ENCODE peak calls at places on chromosomes 13 and 19, in four cellular contexts. S is K562, G is GM12878, L is GM12891. U is an unnamed sample.

GRCh38 chr13:46754812-46755211 is 42.1 kb downstream of the ESD start:
- DNase-seq in S (no peak), G (no peak), L (no peak), U (no peak)

GRCh38 chr13:50235604-50236003 is 220.4 kb downstream of the KCNRG start:
- DNase-seq in S (no peak), G (no peak), L (no peak), U (no peak)

GRCh38 chr19:33300016-33300981 is 2.0 kb downstream of the CEBPA start:
- DNase-seq in S (no peak), G (no peak), L (no peak), U (peak; percentile 5)

GRCh38 chr19:40717880-40718773 is 1.2 kb downstream of the ITPKC start:
- DNase-seq in S (peak; percentile 38), G (no peak), L (no peak), U (no peak)

GRCh38 chr19:17125728-17126677 is 50.4 kb downstream of the MYO9B start:
- DNase-seq in S (no peak), G (peak; percentile 79), L (peak; percentile 68), U (peak; percentile 71)

GRCh38 chr13:34038326-34039068 is 220.5 kb downstream of the RFC3 start:
- DNase-seq in S (no peak), G (peak; percentile 16), L (no peak), U (no peak)

GRCh38 chr13:40789275-40790231 is at the start of gene SLC25A15:
- DNase-seq in S (peak; percentile 86), G (no peak), L (peak; percentile 72), U (peak; percentile 79)

GRCh38 chr13:32804673-32805260 is 211.5 kb upstream of the KL start:
- DNase-seq in S (no peak), G (no peak), L (no peak), U (no peak)

GRCh38 chr13:104043184-104043583 is 977.0 kb upstream of the SLC10A2 start:
- DNase-seq in S (no peak), G (no peak), L (no peak), U (no peak)

GRCh38 chr13:105630411-105630810 is 905.1 kb downstream of the EFNB2 start:
- DNase-seq in S (no peak), G (no peak), L (no peak), U (no peak)

GRCh38 chr13:52459668-52460067 is 4.4 kb downstream of the CKAP2 start:
- DNase-seq in S (no peak), G (no peak), L (no peak), U (no peak)

GRCh38 chr19:17841810-17842662 is 5.7 kb downstream of the JAK3 start:
- DNase-seq in S (peak; percentile 99), G (no peak), L (peak; percentile 73), U (no peak)

GRCh38 chr19:33703438-33703750 is 81.6 kb downstream of the CHST8 start:
- DNase-seq in S (no peak), G (no peak), L (no peak), U (no peak)

GRCh38 chr19:49042177-49042576 is 1.5 kb upstream of the CGB5 start:
- DNase-seq in S (no peak), G (no peak), L (no peak), U (no peak)

GRCh38 chr13:97306646-97307045 is 84.5 kb downstream of the MBNL2 start:
- DNase-seq in S (no peak), G (no peak), L (no peak), U (no peak)

GRCh38 chr13:38384171-38384570 is 34.5 kb downstream of the UFM1 start:
- DNase-seq in S (no peak), G (no peak), L (no peak), U (no peak)

GRCh38 chr19:32817252-32817912 is 52.2 kb downstream of the SLC7A9 start:
- DNase-seq in S (no peak), G (no peak), L (no peak), U (no peak)

GRCh38 chr13:23678768-23679167 is 108.6 kb downstream of the TNFRSF19 start:
- DNase-seq in S (no peak), G (no peak), L (no peak), U (no peak)

GRCh38 chr13:78881746-78882145 is 222.8 kb upstream of the OBI1 start:
- DNase-seq in S (no peak), G (no peak), L (no peak), U (no peak)

GRCh38 chr13:110047511-110047910 is 259.4 kb downstream of the COL4A1 start:
- DNase-seq in S (no peak), G (no peak), L (no peak), U (no peak)

GRCh38 chr19:58330458-58330857 is 3.7 kb downstream of the ZSCAN22 start:
- DNase-seq in S (peak; percentile 48), G (no peak), L (no peak), U (no peak)

GRCh38 chr13:95254341-95254740 is 46.9 kb downstream of the ABCC4 start:
- DNase-seq in S (no peak), G (no peak), L (no peak), U (no peak)

GRCh38 chr13:86409466-86410241 is 610.4 kb upstream of the SLITRK6 start:
- DNase-seq in S (no peak), G (no peak), L (no peak), U (no peak)

GRCh38 chr13:44307255-44307654 is 66.4 kb upstream of the SERP2 start:
- DNase-seq in S (no peak), G (no peak), L (no peak), U (no peak)

GRCh38 chr13:44305845-44306244 is 67.8 kb upstream of the SERP2 start:
- DNase-seq in S (no peak), G (no peak), L (no peak), U (no peak)

GRCh38 chr13:44305216-44305615 is 68.4 kb upstream of the SERP2 start:
- DNase-seq in S (no peak), G (no peak), L (no peak), U (no peak)

GRCh38 chr13:44307844-44308243 is 65.8 kb upstream of the SERP2 start:
- DNase-seq in S (no peak), G (no peak), L (no peak), U (no peak)

GRCh38 chr13:44306401-44307192 is 67.0 kb upstream of the SERP2 start:
- DNase-seq in S (no peak), G (no peak), L (no peak), U (no peak)
- TF ChIP-seq POLR2AphosphoS5 in S (no peak), G (no peak), L (no peak), U (no peak)

GRCh38 chr19:20167020-20167644 is at the start of gene ZNF486:
- DNase-seq in S (peak; percentile 17), G (no peak), L (peak; percentile 34), U (no peak)
- TF ChIP-seq POLR2A in S (no peak), G (peak; percentile 65), L (peak; percentile 70), U (no peak)

GRCh38 chr19:9932835-9933234 is 3.5 kb downstream of the OLFM2 start:
- DNase-seq in S (no peak), G (no peak), L (no peak), U (no peak)
- TF ChIP-seq TAF1 in S (no peak), G (no peak), L (no peak), U (no peak)

DNA sequence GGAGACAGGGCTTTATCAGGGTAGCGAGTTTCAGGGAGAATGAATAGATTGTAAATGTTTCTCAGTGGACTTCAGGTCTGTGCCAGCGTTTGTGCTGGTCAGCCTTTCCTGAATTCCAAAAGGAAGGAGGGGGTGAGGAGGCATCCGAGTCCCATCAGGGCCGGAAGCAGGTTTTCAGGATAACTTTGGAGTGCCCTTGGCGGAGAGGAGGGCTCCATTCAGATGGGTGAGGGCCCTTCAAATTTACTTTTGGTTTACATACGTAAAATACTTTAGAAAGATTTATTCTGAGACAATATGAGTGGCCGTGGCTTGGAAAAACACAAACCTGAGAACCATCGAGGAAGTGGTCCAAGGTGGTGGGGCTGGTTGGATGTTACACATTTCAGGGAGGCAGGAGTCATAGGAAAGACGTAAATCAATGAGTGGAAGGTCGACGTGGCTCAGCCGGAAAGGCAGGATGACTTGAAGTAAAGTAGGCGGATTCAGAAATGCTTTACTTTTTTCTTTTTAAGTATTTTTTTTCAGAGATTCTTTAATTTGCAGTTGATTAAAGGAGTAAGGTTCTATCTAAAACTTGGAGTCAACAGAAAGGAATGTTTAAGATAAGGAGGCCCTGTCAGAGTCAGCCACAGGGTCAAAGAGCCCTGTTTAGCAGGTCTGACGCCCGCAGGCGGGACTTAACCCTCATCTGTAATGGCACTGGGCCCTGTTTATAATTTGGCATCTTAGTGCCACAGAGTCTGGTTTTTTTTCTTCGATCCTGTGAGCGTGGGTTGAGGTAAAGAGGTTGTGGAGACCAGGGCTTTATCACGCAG is 32.8 kb downstream of the ATP11A start:
- DNase-seq in S (peak; percentile 54), G (no peak), L (no peak), U (no peak)
- TF ChIP-seq POLR2AphosphoS5 in S (no peak), G (no peak), L (no peak), U (no peak)

GRCh38 chr13:51453308-51453958 is 597 bp upstream of the INTS6 start:
- DNase-seq in S (peak; percentile 68), G (peak; percentile 42), L (peak; percentile 58), U (peak; percentile 48)
- TF ChIP-seq POLR2A in S (peak; percentile 57), G (peak; percentile 58), L (no peak), U (peak; percentile 52)

GRCh38 chr19:14145381-14145780 is 9.0 kb upstream of the ASF1B start:
- DNase-seq in S (no peak), G (no peak), L (no peak), U (no peak)

GRCh38 chr19:14149509-14149994 is 13.2 kb upstream of the ASF1B start:
- DNase-seq in S (no peak), G (no peak), L (peak; percentile 64), U (peak; percentile 68)

GRCh38 chr19:14149011-14149410 is 12.6 kb upstream of the ASF1B start:
- DNase-seq in S (no peak), G (no peak), L (peak; percentile 28), U (no peak)

GRCh38 chr19:14147797-14148605 is 11.6 kb upstream of the ASF1B start:
- DNase-seq in S (peak; percentile 81), G (no peak), L (peak; percentile 71), U (peak; percentile 65)

DNA sequence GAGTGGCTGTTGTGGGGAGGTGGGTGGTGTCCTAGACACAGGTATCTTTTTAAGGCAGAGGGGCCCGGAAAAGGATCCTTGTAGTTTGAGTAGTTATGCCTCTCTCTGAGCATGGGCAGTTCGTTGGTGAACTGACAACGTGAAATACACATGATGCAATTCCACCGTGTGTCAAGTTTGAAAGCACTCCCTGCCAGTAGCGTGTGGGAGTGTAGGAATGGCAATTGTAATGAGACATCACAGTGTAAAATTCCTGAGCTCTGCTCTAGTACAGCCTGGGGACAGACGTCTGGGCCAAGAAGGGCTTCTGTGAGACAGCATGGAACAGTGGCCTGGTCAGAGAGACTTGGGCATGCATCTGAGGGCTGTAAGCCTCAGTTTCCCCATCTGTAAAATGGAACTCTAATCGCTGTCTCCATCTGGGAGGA is 10.4 kb upstream of the ASF1B start:
- DNase-seq in S (no peak), G (no peak), L (no peak), U (no peak)
- TF ChIP-seq TAF1 in S (no peak), G (no peak), L (no peak), U (no peak)

GRCh38 chr19:18954094-18954493 is 13.1 kb upstream of the HOMER3 start:
- DNase-seq in S (no peak), G (no peak), L (no peak), U (no peak)
- TF ChIP-seq POLR2AphosphoS5 in S (no peak), G (no peak), L (no peak), U (no peak)